ENCODE peak calls at places on chromosomes 11 and 22, in five cellular contexts. S, U, T, X and A are unnamed samples.

GRCh38 chr11:71402878-71403277 is 45.3 kb downstream of the DHCR7 start:
- DNase-seq in S (no peak), U (no peak), T (no peak), X (no peak), A (no peak)

GRCh38 chr11:128261011-128261421 is 326.3 kb downstream of the ETS1 start:
- DNase-seq in S (no peak), U (no peak), T (no peak), X (no peak), A (no peak)

GRCh38 chr22:22025320-22026156 is 43.0 kb upstream of the TOP3B start:
- DNase-seq in S (no peak), U (no peak), T (no peak), X (no peak), A (no peak)

GRCh38 chr11:79431535-79431934 is 9.3 kb downstream of the TENM4 start:
- DNase-seq in S (no peak), U (no peak), T (no peak), X (no peak), A (no peak)

GRCh38 chr11:57778318-57779037 is 16.9 kb downstream of the CTNND1 start:
- DNase-seq in S (peak; percentile 95), U (peak; percentile 97), T (peak; percentile 86), X (peak; percentile 72), A (no peak)

GRCh38 chr11:109696191-109696897 is 274.4 kb downstream of the C11orf87 start:
- DNase-seq in S (no peak), U (peak; percentile 17), T (no peak), X (no peak), A (no peak)

GRCh38 chr11:109285465-109285864 is 136.5 kb upstream of the C11orf87 start:
- DNase-seq in S (no peak), U (no peak), T (no peak), X (no peak), A (no peak)

GRCh38 chr22:29689872-29690213 is 30.0 kb upstream of the CABP7 start:
- DNase-seq in S (no peak), U (peak; percentile 54), T (peak; percentile 31), X (peak; percentile 50), A (no peak)

GRCh38 chr11:31412946-31413345 is 43.3 kb downstream of the DNAJC24 start:
- DNase-seq in S (no peak), U (no peak), T (no peak), X (no peak), A (no peak)

GRCh38 chr22:19085233-19086043 is 36.8 kb downstream of the DGCR2 start:
- DNase-seq in S (no peak), U (no peak), T (no peak), X (no peak), A (no peak)

GRCh38 chr22:40404251-40405177 is 34.1 kb downstream of the SGSM3 start:
- DNase-seq in S (no peak), U (no peak), T (no peak), X (no peak), A (no peak)

GRCh38 chr11:44016129-44016528 is 31.7 kb upstream of the ACCSL start:
- DNase-seq in S (no peak), U (peak; percentile 83), T (peak; percentile 88), X (peak; percentile 33), A (peak; percentile 72)

GRCh38 chr11:119480375-119481020 is 57.5 kb upstream of the THY1 start:
- DNase-seq in S (peak; percentile 22), U (no peak), T (peak; percentile 18), X (no peak), A (peak; percentile 87)

GRCh38 chr22:20567371-20567847 is 60.0 kb downstream of the MED15 start:
- DNase-seq in S (peak; percentile 52), U (peak; percentile 19), T (no peak), X (no peak), A (no peak)

GRCh38 chr22:47127441-47127871 is 365.0 kb downstream of the TBC1D22A start:
- DNase-seq in S (peak; percentile 49), U (no peak), T (no peak), X (no peak), A (no peak)

GRCh38 chr11:92269021-92269420 is 44.4 kb downstream of the FAT3 start:
- DNase-seq in S (no peak), U (no peak), T (no peak), X (no peak), A (no peak)

GRCh38 chr11:102812188-102812587 is 14.2 kb upstream of the MMP1 start:
- DNase-seq in S (no peak), U (no peak), T (no peak), X (no peak), A (no peak)

GRCh38 chr11:62108017-62108750 is 15.6 kb upstream of the INCENP start:
- DNase-seq in S (no peak), U (no peak), T (no peak), X (peak; percentile 43), A (no peak)

GRCh38 chr11:85751738-85752137 is 59.2 kb downstream of the SYTL2 start:
- DNase-seq in S (no peak), U (no peak), T (no peak), X (no peak), A (no peak)

GRCh38 chr11:85755285-85755684 is 55.7 kb downstream of the SYTL2 start:
- DNase-seq in S (no peak), U (no peak), T (no peak), X (no peak), A (no peak)

GRCh38 chr11:85752201-85752889 is 58.6 kb downstream of the SYTL2 start:
- DNase-seq in S (no peak), U (no peak), T (no peak), X (no peak), A (no peak)

GRCh38 chr11:85750646-85751045 is 60.3 kb downstream of the SYTL2 start:
- DNase-seq in S (no peak), U (no peak), T (no peak), X (no peak), A (no peak)

DNA sequence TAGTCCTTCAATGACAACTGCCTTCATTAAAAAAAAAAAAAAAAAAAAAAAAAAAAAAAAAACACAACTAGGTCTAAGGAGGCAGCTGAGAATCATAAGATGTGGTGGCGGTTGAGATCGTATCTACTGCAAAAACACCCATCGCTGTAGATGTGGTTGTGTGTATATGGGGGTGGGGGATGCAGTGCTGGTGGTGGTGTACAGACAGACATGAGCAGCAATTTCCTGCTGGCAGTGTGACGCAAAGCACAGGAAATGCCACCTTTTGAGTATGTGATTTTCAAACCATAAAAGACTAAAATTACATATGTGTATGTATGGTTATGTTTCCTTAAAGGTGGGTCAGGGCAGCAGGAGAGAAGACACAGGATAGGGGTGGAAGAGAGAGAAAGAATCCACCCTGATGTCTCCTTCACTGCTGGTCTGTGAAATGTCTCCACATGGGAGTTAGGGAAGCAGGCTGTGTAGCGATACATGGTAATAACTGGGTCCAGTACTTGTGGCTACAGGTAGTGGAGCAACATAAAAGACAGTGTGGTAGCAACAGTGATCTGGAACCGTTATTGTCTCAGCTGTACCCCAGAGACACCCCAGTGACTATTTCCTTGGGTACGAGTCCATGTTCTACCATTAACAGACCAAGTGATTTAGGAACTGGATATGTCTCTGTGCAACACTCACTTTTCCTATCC is 57.9 kb downstream of the SYTL2 start:
- DNase-seq in S (no peak), U (no peak), T (no peak), X (peak; percentile 20), A (no peak)
- H3K27ac ChIP-seq in S (no peak overlapping the region), U (no peak overlapping the region), T (no peak overlapping the region), X (no peak overlapping the region), A (no peak overlapping the region)

GRCh38 chr11:1824221-1825038 is 10.4 kb upstream of the SYT8 start:
- DNase-seq in S (no peak), U (no peak), T (no peak), X (no peak), A (no peak)
- H3K4me1 ChIP-seq in S (peaks cover 66% of the 10 kb centered on the region), U (peaks cover 11% of the 10 kb centered on the region), T (peaks cover 90% of the 10 kb centered on the region), X (peaks cover 35% of the 10 kb centered on the region), A (peaks cover 32% of the 10 kb centered on the region)

GRCh38 chr22:31088233-31088986 is 7.3 kb downstream of the SMTN start:
- DNase-seq in S (no peak), U (no peak), T (no peak), X (no peak), A (no peak)

GRCh38 chr22:31092161-31092560 is 11.0 kb downstream of the SMTN start:
- DNase-seq in S (no peak), U (no peak), T (no peak), X (no peak), A (no peak)

GRCh38 chr22:31091106-31091975 is 10.2 kb downstream of the SMTN start:
- DNase-seq in S (no peak), U (no peak), T (no peak), X (no peak), A (peak; percentile 79)

GRCh38 chr22:31089101-31090100 is 8.3 kb downstream of the SMTN start:
- DNase-seq in S (no peak), U (peak; percentile 66), T (no peak), X (no peak), A (peak; percentile 80)

DNA sequence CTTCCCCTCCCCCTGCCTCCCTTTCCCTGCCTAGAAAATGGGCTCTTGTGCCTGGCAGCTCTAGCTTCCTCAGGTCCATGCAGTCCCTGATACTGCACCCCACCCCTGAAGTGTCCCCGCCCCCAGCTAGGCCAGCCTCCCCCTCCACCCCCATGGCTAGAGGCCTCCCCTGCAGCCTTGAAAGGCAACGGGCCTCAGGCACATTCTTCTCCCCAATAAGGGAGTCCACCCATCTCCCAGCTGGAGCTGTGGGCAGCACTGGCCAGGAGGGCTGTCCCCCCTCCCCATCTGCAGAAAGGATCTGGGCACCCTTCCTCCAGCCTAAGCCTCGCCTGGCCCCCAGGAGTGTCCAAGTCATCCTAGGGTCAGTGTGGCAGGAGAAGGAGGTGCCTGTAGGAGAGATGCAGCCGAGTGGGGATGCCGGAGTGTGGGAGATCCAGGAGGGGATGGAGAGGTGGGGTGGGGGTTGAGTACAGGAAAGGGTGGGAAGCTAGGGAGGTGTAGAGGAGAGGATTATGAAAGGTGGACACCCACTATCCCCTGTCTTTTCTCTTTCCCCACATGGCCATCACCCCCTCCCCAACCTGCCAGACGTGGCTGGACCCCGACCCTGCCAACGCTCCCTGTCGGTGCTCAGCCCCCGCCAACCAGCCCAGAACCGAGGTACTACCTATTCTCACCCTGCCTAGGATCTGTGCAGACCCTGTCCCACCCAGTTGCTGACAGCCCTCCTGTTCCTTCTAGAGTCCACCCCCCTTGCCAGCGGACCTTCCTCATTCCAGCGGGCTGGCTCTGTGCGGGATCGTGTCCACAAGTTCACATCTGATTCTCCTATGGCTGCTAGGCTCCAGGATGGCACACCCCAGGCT is 9.3 kb downstream of the SMTN start:
- DNase-seq in S (no peak), U (no peak), T (no peak), X (no peak), A (no peak)
- H3K27ac ChIP-seq in S (no peak overlapping the region), U (no peak overlapping the region), T (peak overlapping the region; percentile 99), X (peak overlapping the region; percentile 65), A (peak overlapping the region; percentile 97)

GRCh38 chr11:5174934-5175333 is 20.4 kb upstream of the OR52A1 start:
- DNase-seq in S (no peak), U (no peak), T (no peak), X (no peak), A (no peak)

DNA sequence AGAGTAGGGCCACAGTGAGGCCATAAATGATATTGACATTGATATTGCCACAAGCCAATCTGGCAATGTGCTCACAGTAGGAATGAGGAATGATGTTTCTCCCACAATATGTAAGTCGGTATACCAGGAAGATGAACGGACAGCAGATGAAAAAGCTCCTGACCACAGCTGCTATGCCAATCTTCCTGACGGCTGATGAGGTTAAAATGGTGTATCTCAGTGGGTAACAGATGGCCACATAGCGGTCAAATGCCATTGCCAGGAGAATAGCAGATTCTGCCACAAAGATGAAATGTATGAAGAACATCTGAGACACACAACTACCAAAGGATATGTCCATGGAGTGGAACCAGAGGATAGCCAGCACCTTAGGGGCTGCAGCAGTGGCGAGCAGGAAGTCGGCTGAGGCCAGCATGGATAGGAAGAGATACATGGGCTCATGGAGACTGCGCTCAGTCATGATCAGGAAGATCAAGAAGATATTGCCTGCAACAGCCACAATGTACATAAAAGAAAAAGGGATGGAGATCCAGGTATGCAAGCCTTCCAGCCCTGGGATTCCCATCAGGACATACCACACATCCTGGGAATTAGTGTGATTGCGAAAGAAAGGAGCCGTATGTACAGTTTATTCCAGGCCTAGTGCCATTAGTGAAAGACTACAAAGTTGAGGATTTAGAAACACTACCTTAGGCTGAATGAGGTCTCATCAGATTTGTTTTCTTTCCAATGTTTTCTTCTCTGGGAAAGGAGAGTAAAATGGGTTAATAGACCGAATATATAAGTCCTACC is 22.2 kb downstream of the OR51V1 start:
- DNase-seq in S (no peak), U (no peak), T (no peak), X (no peak), A (no peak)
- H3K4me1 ChIP-seq in S (no peaks in the 10 kb centered on the region), U (no peaks in the 10 kb centered on the region), T (no peaks in the 10 kb centered on the region), X (no peaks in the 10 kb centered on the region), A (no peaks in the 10 kb centered on the region)